ENCODE peak calls at places on chromosomes 12 and 14, in eight cellular contexts. Z is fibroblast of pulmonary artery, Y is foreskin fibroblast, N is mucosa of descending colon, I is GM23338, M is pancreas, V is A549, B is cardiac fibroblast. F is an unnamed sample.

GRCh38 chr12:107352347-107353081 is 259.2 kb upstream of the CRY1 start:
- DNase-seq in Z (no peak), Y (no peak), N (no peak), I (no peak), M (no peak), V (peak), B (no peak), F (no peak)

GRCh38 chr12:31507966-31508365 is 83.0 kb downstream of the DENND5B start:
- DNase-seq in Z (peak), Y (peak), N (no peak), I (no peak), M (no peak), V (no peak), B (peak), F (peak)

GRCh38 chr14:55329999-55330710 is 58.9 kb downstream of the FBXO34 start:
- DNase-seq in Z (no peak), Y (peak), N (no peak), I (no peak), M (no peak), V (no peak), B (peak), F (peak)

GRCh38 chr12:108310489-108310888 is 28.6 kb downstream of the CMKLR1 start:
- DNase-seq in Z (peak), Y (no peak), N (no peak), I (peak), M (no peak), V (no peak), B (peak), F (peak)

GRCh38 chr12:125272252-125272980 is 207.2 kb downstream of the AACS start:
- DNase-seq in Z (no peak), Y (peak), N (no peak), I (no peak), M (no peak), V (no peak), B (no peak), F (no peak)

GRCh38 chr14:87149583-87150354 is 843.2 kb downstream of the GALC start:
- DNase-seq in Z (peak), Y (peak), N (no peak), I (peak), M (no peak), V (no peak), B (no peak), F (peak)

GRCh38 chr12:113050808-113051207 is 5.7 kb upstream of the DTX1 start:
- DNase-seq in Z (no peak), Y (no peak), N (no peak), I (no peak), M (no peak), V (no peak), B (no peak), F (no peak)

GRCh38 chr14:58815781-58816297 is 178.1 kb downstream of the DACT1 start:
- DNase-seq in Z (no peak), Y (peak), N (no peak), I (no peak), M (no peak), V (no peak), B (no peak), F (no peak)

GRCh38 chr12:83016226-83016835 is 329.6 kb downstream of the TMTC2 start:
- DNase-seq in Z (peak), Y (peak), N (no peak), I (no peak), M (no peak), V (peak), B (peak), F (peak)

GRCh38 chr14:85308531-85309300 is 221.2 kb upstream of the FLRT2 start:
- DNase-seq in Z (peak), Y (no peak), N (no peak), I (no peak), M (no peak), V (no peak), B (peak), F (no peak)

GRCh38 chr12:56635539-56636117 is 5.5 kb upstream of the BAZ2A start:
- DNase-seq in Z (no peak), Y (peak), N (no peak), I (peak), M (no peak), V (peak), B (peak), F (no peak)

GRCh38 chr12:62259311-62259992 is 752 bp upstream of the USP15 start:
- DNase-seq in Z (no peak), Y (no peak), N (no peak), I (peak), M (no peak), V (peak), B (no peak), F (no peak)

GRCh38 chr12:56987551-56988053 is 18.7 kb downstream of the ZBTB39 start:
- DNase-seq in Z (peak), Y (peak), N (peak), I (peak), M (peak), V (peak), B (peak), F (peak)

GRCh38 chr14:34043627-34044372 is 92.9 kb upstream of the EGLN3 start:
- DNase-seq in Z (no peak), Y (no peak), N (no peak), I (peak), M (no peak), V (peak), B (peak), F (no peak)

DNA sequence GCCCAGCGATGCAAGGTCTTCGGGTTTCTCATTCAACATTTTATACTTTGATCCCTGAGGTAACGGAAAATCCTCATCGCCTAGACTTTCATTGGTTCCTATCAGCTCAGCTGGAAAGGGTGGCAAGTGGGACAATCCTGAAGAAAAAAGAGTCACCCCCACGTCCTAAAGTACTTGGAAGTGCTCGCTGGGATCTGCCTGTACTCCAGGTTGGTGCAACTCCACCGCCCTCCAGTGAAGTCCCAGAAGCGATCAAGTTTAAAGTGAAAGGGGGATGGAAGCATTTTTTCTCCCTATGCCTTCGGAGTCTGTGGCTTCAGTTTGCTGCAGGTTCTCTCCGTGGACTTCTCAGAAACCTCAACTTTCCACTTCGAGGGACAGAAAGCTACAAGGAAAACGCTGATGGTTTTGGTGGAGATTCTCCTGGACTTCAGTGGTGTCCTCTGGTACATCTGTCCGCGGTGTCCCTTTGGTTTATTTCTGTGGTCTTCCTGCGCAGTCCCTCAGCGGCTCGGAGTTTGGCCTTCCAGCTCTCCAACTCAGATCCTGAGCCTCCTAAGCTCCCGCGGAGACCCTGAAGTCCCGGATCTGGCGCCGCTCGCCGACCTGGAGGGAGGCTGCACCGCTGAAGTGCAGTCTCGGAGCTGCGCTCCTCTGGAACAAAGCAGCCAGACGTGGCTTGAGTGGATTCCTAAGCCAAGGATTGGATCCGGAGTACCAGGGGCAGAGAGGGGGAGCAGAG is 1.7 kb upstream of the LRFN5 start:
- DNase-seq in Z (peak), Y (peak), N (no peak), I (peak), M (peak), V (no peak), B (peak), F (peak)
- H3K4me3 ChIP-seq in Z (peak), Y (peak), N (no peak), I (peak), M (peak), V (no peak), B (peak), F (peak)

GRCh38 chr14:60164717-60165546 is at the start of gene DHRS7:
- DNase-seq in Z (peak), Y (peak), N (peak), I (peak), M (peak), V (peak), B (peak), F (peak)

GRCh38 chr14:60164404-60164716 is 838 bp downstream of the DHRS7 start:
- DNase-seq in Z (no peak), Y (no peak), N (no peak), I (no peak), M (no peak), V (no peak), B (no peak), F (no peak)

GRCh38 chr14:60166144-60166543 is 946 bp upstream of the DHRS7 start:
- DNase-seq in Z (no peak), Y (peak), N (no peak), I (no peak), M (no peak), V (no peak), B (no peak), F (no peak)

GRCh38 chr14:60163741-60164140 is 1.5 kb downstream of the DHRS7 start:
- DNase-seq in Z (no peak), Y (no peak), N (no peak), I (peak), M (no peak), V (no peak), B (no peak), F (no peak)

DNA sequence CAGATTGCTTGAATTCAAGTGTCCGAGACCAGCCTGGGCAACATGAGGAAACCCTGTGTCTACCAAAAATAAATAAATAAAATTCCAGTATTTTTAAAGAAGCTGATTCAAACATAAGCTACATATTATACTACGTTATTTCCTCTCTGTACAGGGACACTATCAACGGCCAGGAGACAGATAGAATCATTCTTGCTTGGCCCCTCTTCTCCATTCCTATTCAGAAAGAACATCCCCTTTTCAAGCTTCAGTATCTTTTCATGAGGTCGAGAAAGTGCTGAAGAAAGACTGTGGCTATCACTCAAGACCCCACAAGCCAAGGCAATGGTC is 314 bp upstream of the DHRS7 start:
- DNase-seq in Z (no peak), Y (no peak), N (no peak), I (no peak), M (no peak), V (no peak), B (no peak), F (no peak)
- TF ChIP-seq CTCF in Z (no peak), Y (peak), N (peak), I (no peak), M (no peak), V (no peak), B (no peak), F (no peak)

DNA sequence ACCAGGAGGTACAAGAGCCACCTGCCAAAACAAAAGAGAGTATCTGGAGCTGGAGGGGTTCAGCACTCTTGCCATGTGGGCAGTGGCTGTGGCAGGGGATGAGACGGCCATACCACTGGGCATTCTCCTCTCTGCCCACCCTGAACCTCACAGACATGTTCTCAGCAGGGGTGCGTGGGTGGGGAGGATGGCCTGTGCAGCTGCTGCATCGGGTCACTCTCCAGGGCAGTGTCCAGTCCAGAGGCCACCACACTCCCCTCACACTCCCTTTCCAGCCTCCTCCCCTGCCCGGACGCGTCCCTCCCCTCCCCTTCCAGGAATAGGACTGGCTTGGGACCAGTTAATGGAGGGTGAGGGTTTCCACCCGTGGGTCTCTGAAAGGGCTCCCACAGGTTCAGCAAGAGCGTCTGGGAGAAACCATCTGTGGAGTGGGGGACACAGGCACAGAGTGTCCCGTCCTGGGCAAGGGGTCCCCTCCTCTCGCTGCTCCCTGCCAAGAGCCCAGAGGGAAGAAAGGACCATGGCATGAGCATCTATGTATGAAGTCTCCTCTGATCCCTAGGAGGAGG is 501 bp downstream of the C1R start:
- DNase-seq in Z (peak), Y (peak), N (no peak), I (peak), M (no peak), V (no peak), B (no peak), F (no peak)
- H3K4me3 ChIP-seq in Z (peak), Y (peak), N (no peak), I (peak), M (peak), V (peak), B (peak), F (peak)

GRCh38 chr14:77305696-77306095 is 15.0 kb downstream of the POMT2 start:
- DNase-seq in Z (no peak), Y (no peak), N (no peak), I (no peak), M (no peak), V (no peak), B (no peak), F (no peak)

GRCh38 chr14:77301103-77301502 is 19.6 kb downstream of the POMT2 start:
- DNase-seq in Z (peak), Y (peak), N (peak), I (peak), M (no peak), V (peak), B (peak), F (peak)

GRCh38 chr14:77299776-77300175 is 20.9 kb downstream of the POMT2 start:
- DNase-seq in Z (no peak), Y (no peak), N (peak), I (no peak), M (no peak), V (no peak), B (no peak), F (no peak)

GRCh38 chr14:77303417-77304156 is 17.1 kb downstream of the POMT2 start:
- DNase-seq in Z (peak), Y (peak), N (no peak), I (no peak), M (no peak), V (peak), B (peak), F (peak)

GRCh38 chr14:77302926-77303325 is 17.8 kb downstream of the POMT2 start:
- DNase-seq in Z (peak), Y (peak), N (no peak), I (no peak), M (no peak), V (peak), B (peak), F (peak)
- TF ChIP-seq CTCF in Z (no peak), Y (no peak), N (no peak), I (no peak), M (no peak), V (no peak), B (peak), F (no peak)

DNA sequence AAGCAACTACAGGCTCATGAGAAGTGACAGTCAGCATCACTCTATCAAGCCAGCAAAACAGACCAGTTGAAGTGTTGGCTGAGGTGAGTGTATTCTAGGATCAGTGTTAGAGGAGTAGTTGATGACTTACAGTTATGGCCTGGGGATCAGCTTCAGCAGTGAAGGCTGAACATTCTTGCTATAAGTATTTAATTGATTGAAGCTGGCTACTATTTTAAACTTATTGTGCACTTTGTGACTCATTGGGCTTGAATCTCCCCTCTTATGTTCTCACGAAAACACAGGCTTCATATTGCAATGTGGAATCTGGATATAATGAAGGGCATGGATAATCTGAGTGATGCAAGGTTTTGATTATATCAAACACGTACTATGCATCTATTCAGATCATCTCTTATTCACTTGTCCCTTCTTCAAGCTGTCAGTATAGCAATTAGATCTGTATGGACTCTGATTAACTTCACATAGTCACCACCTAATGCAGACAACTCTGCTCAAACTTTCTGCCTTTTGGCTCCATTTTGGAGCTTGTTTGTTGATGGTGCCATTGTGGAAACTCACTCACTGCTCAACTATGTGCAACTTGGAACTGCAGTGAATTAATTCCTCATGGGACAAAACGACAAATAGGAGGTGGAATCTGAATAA is 309.2 kb downstream of the SLC16A7 start:
- DNase-seq in Z (no peak), Y (peak), N (no peak), I (no peak), M (no peak), V (no peak), B (peak), F (peak)
- H3K4me3 ChIP-seq in Z (no peak), Y (no peak), N (no peak), I (no peak), M (no peak), V (no peak), B (no peak), F (no peak)

DNA sequence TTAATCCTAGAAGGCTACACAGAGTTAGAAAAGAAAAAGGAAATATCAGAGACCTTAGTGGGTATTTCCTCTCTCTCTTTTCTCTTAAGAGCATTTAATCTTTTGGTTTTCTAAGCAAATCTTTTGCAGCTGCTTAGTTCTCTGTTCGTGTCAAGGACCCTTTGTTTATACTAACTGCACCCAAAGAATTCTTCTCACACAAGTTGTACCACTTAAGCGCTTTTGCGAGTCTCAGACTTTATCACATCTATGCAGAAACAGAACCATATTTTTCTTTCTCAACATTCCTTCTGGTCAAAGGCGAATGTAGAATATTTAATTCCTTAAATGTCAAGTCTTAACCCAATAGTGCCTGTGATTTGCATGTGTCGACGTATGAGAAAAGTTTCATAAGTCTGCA is 17.9 kb upstream of the NID2 start:
- DNase-seq in Z (no peak), Y (no peak), N (no peak), I (no peak), M (no peak), V (no peak), B (no peak), F (no peak)
- TF ChIP-seq CTCF in Z (no peak), Y (no peak), N (no peak), I (no peak), M (no peak), V (no peak), B (no peak), F (no peak)

F was measured in fibroblast of mammary gland.